ENCODE peak calls at places on chromosomes 7 and 10, in five cellular contexts. E, P, W, T and D are unnamed samples.

GRCh38 chr7:123275036-123275753 is 75.4 kb upstream of the SLC13A1 start:
- DNase-seq in W (no peak), T (no peak), E (no peak), P (no peak), D (no peak)

GRCh38 chr7:142104550-142105527 is 6.7 kb upstream of the MGAM2 start:
- DNase-seq in T (no peak), W (no peak), E (no peak), P (no peak), D (no peak)

GRCh38 chr10:77552252-77552651 is 85.4 kb downstream of the KCNMA1 start:
- DNase-seq in W (no peak), P (no peak), T (no peak), E (no peak), D (no peak)

GRCh38 chr10:58089739-58090138 is 178.0 kb downstream of the IPMK start:
- DNase-seq in T (no peak), E (no peak), P (no peak), W (no peak), D (no peak)

GRCh38 chr10:60282771-60283353 is 106.8 kb downstream of the ANK3 start:
- DNase-seq in P (no peak), T (no peak), W (no peak), E (no peak), D (no peak)

GRCh38 chr7:101614098-101614938 is 14.8 kb downstream of the MYL10 start:
- DNase-seq in E (no peak), W (no peak), P (no peak), T (no peak), D (no peak)

GRCh38 chr10:123569436-123570010 is 96.6 kb upstream of the GPR26 start:
- DNase-seq in T (no peak), P (no peak), E (no peak), W (no peak), D (no peak)

GRCh38 chr7:143047327-143047726 is 4.8 kb upstream of the OR6V1 start:
- DNase-seq in E (no peak), P (no peak), W (no peak), T (no peak), D (no peak)

GRCh38 chr10:121788115-121788514 is 139.7 kb downstream of the ATE1 start:
- DNase-seq in W (no peak), E (no peak), P (no peak), T (no peak), D (no peak)

GRCh38 chr7:139365336-139365735 is 5.6 kb downstream of the LUC7L2 start:
- DNase-seq in P (no peak), T (no peak), E (no peak), W (no peak), D (no peak)

GRCh38 chr10:10758306-10758705 is 259.4 kb upstream of the CELF2 start:
- DNase-seq in W (no peak), T (no peak), E (no peak), P (no peak), D (no peak)

GRCh38 chr10:109933984-109934565 is 10.8 kb upstream of the XPNPEP1 start:
- DNase-seq in P (no peak), E (peak), T (peak), W (no peak), D (no peak)

GRCh38 chr10:13703101-13703818 is 116.5 kb downstream of the PRPF18 start:
- DNase-seq in T (no peak), P (no peak), E (no peak), W (no peak), D (no peak)

GRCh38 chr7:117014673-117015133 is 61.4 kb downstream of the ST7 start:
- DNase-seq in T (no peak), W (no peak), E (no peak), P (peak), D (no peak)

GRCh38 chr7:20199015-20199737 is 18.0 kb downstream of the MACC1 start:
- DNase-seq in P (no peak), E (no peak), T (no peak), W (no peak), D (no peak)

GRCh38 chr7:36188266-36188665 is 35.2 kb downstream of the EEPD1 start:
- DNase-seq in W (no peak), E (no peak), P (peak), T (no peak), D (no peak)

GRCh38 chr7:69412331-69413146 is 185.7 kb upstream of the AUTS2 start:
- DNase-seq in T (no peak), E (no peak), P (no peak), W (peak), D (no peak)

GRCh38 chr10:124686707-124687376 is 57.3 kb downstream of the FAM53B start:
- DNase-seq in E (no peak), W (no peak), T (no peak), P (no peak), D (no peak)

GRCh38 chr10:59991661-59992060 is 85.3 kb upstream of the CCDC6 start:
- DNase-seq in T (no peak), P (peak), E (no peak), W (no peak), D (no peak)

GRCh38 chr7:75980126-75980864 is 14.1 kb downstream of the TMEM120A start:
- DNase-seq in T (no peak), P (no peak), E (no peak), W (no peak), D (no peak)

GRCh38 chr7:47678641-47679380 is 96.9 kb upstream of the TNS3 start:
- DNase-seq in P (no peak), W (no peak), T (no peak), E (no peak), D (no peak)

GRCh38 chr10:12869427-12869826 is 132.1 kb downstream of the CCDC3 start:
- DNase-seq in E (no peak), W (no peak), T (no peak), P (no peak), D (no peak)

GRCh38 chr10:32161586-32161985 is 105.4 kb upstream of the KIF5B start:
- DNase-seq in P (no peak), T (no peak), E (no peak), W (no peak), D (no peak)

GRCh38 chr10:70512149-70512611 is 33.6 kb downstream of the PALD1 start:
- DNase-seq in E (no peak), P (no peak), W (no peak), T (no peak), D (no peak)